ENCODE peak calls at places on chromosome 18, in ten cellular contexts. I is activated T-cell treated with anti-CD3 and anti-CD28 coated beads for 4 hours, B is DMS153, H is NCI-H82, T is MM.1S, D is psoas muscle, A is A549, C is substantia nigra, X is HT-29, O is dorsolateral prefrontal cortex. U is an unnamed sample.

GRCh38 chr18:5508821-5509220 is 35.0 kb downstream of the EPB41L3 start:
- DNase-seq in B (no peak), X (no peak), I (no peak), O (no peak), D (no peak), C (no peak), A (no peak), H (no peak), T (no peak), U (no peak)

GRCh38 chr18:22796069-22796468 is 137.1 kb upstream of the RBBP8 start:
- DNase-seq in T (no peak), O (no peak), I (no peak), B (no peak), H (no peak), D (no peak), X (no peak), A (no peak), C (no peak), U (no peak)

GRCh38 chr18:75207298-75208054 is 1.5 kb downstream of the PTGR3 start:
- DNase-seq in C (no peak), O (no peak), B (no peak), H (peak), X (peak), A (no peak), D (no peak), I (no peak), T (no peak), U (no peak)

GRCh38 chr18:5287854-5288253 is 7.7 kb downstream of the ZBTB14 start:
- DNase-seq in A (no peak), B (no peak), X (no peak), D (no peak), H (peak), C (no peak), T (no peak), I (no peak), O (no peak), U (no peak)

GRCh38 chr18:42113529-42114191 is 158.6 kb downstream of the PIK3C3 start:
- DNase-seq in O (no peak), C (no peak), A (no peak), X (no peak), T (peak), I (no peak), D (no peak), B (no peak), H (no peak), U (no peak)

GRCh38 chr18:323253-323622 is 55.4 kb upstream of the THOC1 start:
- DNase-seq in C (no peak), A (no peak), H (no peak), B (no peak), D (no peak), X (no peak), I (no peak), O (no peak), T (no peak), U (no peak)

GRCh38 chr18:40911582-40912254 is 1043.3 kb upstream of the PIK3C3 start:
- DNase-seq in O (no peak), I (no peak), C (no peak), X (no peak), T (no peak), A (no peak), D (no peak), B (no peak), H (no peak), U (no peak)

GRCh38 chr18:9803698-9804516 is 81.9 kb upstream of the TXNDC2 start:
- DNase-seq in I (no peak), D (peak), T (peak), O (no peak), A (no peak), H (no peak), X (no peak), C (peak), B (no peak), U (peak)

GRCh38 chr18:69177702-69178101 is 223.0 kb upstream of the DOK6 start:
- DNase-seq in T (no peak), D (no peak), C (no peak), A (no peak), X (no peak), I (no peak), O (no peak), B (no peak), H (no peak), U (no peak)

GRCh38 chr18:3148930-3149535 is 70.7 kb downstream of the MYOM1 start:
- DNase-seq in D (no peak), A (no peak), T (no peak), I (no peak), H (peak), O (no peak), X (peak), B (no peak), C (no peak), U (no peak)

GRCh38 chr18:76803814-76804213 is 18.5 kb upstream of the ZNF236 start:
- DNase-seq in C (peak), X (peak), H (peak), A (peak), I (peak), T (peak), D (no peak), O (no peak), B (peak), U (peak)

U was measured in retina.